ENCODE peak calls at places on chromosomes 2 and 18, in eight cellular contexts. Y is ovary, S is lower lobe of right lung, I is cardiac muscle cell, B is tibial nerve, E is GM12864, U is uterus, L is epithelial cell of proximal tubule. X is an unnamed sample.

GRCh38 chr2:217866457-217866856 is 136.3 kb downstream of the TNS1 start:
- DNase-seq in L (no peak), I (no peak), U (no peak), B (no peak), S (no peak), Y (no peak), E (no peak), X (no peak)

GRCh38 chr18:596288-596881 is 403 bp upstream of the CLUL1 start:
- DNase-seq in B (no peak), Y (peak; percentile 34), E (peak; percentile 21), S (no peak), U (no peak), I (peak; percentile 42), L (no peak), X (peak; percentile 27)

GRCh38 chr2:96389728-96390127 is 54.2 kb downstream of the NCAPH start:
- DNase-seq in E (no peak), I (no peak), L (no peak), S (no peak), U (no peak), B (no peak), Y (no peak), X (no peak)

GRCh38 chr2:203671876-203672275 is 34.6 kb upstream of the CD28 start:
- DNase-seq in Y (no peak), E (no peak), B (no peak), I (no peak), L (no peak), U (no peak), S (no peak), X (no peak)

GRCh38 chr18:79904357-79905147 is 46.9 kb downstream of the SLC66A2 start:
- DNase-seq in I (no peak), L (no peak), S (peak; percentile 47), B (no peak), Y (no peak), E (no peak), U (no peak), X (no peak)

GRCh38 chr18:75208055-75208835 is 694 bp downstream of the PTGR3 start:
- DNase-seq in S (peak; percentile 72), B (peak; percentile 26), E (no peak), U (peak; percentile 45), Y (peak; percentile 66), I (peak; percentile 67), L (no peak), X (no peak)

GRCh38 chr2:24708537-24709152 is 84.5 kb downstream of the PTRHD1 start:
- DNase-seq in E (no peak), Y (no peak), U (no peak), L (no peak), B (no peak), I (peak; percentile 53), S (no peak), X (no peak)

GRCh38 chr2:211351998-211352397 is 795.6 kb downstream of the CPS1 start:
- DNase-seq in S (no peak), I (no peak), B (no peak), L (no peak), Y (no peak), U (no peak), E (no peak), X (peak; percentile 53)

GRCh38 chr2:173410579-173410978 is 55.9 kb downstream of the CDCA7 start:
- DNase-seq in E (no peak), L (no peak), B (no peak), S (no peak), Y (no peak), U (no peak), I (no peak), X (no peak)

GRCh38 chr2:149027602-149028250 is 10.8 kb upstream of the LYPD6B start:
- DNase-seq in L (no peak), B (no peak), E (no peak), I (no peak), U (no peak), Y (no peak), S (no peak), X (peak; percentile 52)

GRCh38 chr2:58449286-58450010 is 208.3 kb upstream of the FANCL start:
- DNase-seq in Y (no peak), U (no peak), B (no peak), L (no peak), I (no peak), E (peak; percentile 7), S (no peak), X (no peak)

GRCh38 chr2:213246665-213247281 is 37.5 kb upstream of the SPAG16 start:
- DNase-seq in U (no peak), E (no peak), S (no peak), Y (peak; percentile 46), B (no peak), L (no peak), I (peak; percentile 73), X (no peak)

GRCh38 chr2:215022418-215022817 is 116.0 kb downstream of the ABCA12 start:
- DNase-seq in U (no peak), L (peak; percentile 16), S (no peak), E (no peak), Y (no peak), I (peak; percentile 11), B (no peak), X (no peak)

GRCh38 chr18:78984941-78985784 is 5.5 kb downstream of the SALL3 start:
- DNase-seq in S (no peak), I (peak; percentile 51), U (no peak), E (no peak), Y (no peak), B (no peak), L (no peak), X (peak; percentile 86)

GRCh38 chr2:27736031-27736889 is 35.3 kb upstream of the MRPL33 start:
- DNase-seq in Y (no peak), L (no peak), U (no peak), I (peak; percentile 26), B (no peak), S (no peak), E (no peak), X (no peak)

GRCh38 chr2:25654801-25655200 is 18.6 kb downstream of the DTNB start:
- DNase-seq in I (no peak), S (no peak), E (no peak), U (no peak), L (no peak), B (no peak), Y (no peak), X (no peak)

GRCh38 chr2:60544059-60544458 is 9.4 kb downstream of the BCL11A start:
- DNase-seq in Y (no peak), I (no peak), B (no peak), U (no peak), L (no peak), E (no peak), S (no peak), X (no peak)

GRCh38 chr18:57845468-57846103 is 42.5 kb upstream of the ATP8B1 start:
- DNase-seq in L (no peak), B (no peak), S (no peak), U (no peak), E (no peak), Y (no peak), I (peak; percentile 55), X (no peak)

GRCh38 chr2:150610670-150611279 is 123.3 kb upstream of the RND3 start:
- DNase-seq in S (no peak), L (no peak), I (peak; percentile 52), Y (no peak), U (no peak), B (no peak), E (no peak), X (peak; percentile 30)

GRCh38 chr2:160157861-160158813 is 41.9 kb downstream of the ITGB6 start:
- DNase-seq in B (no peak), L (peak; percentile 37), E (no peak), U (no peak), S (no peak), I (peak; percentile 84), Y (no peak), X (no peak)

DNA sequence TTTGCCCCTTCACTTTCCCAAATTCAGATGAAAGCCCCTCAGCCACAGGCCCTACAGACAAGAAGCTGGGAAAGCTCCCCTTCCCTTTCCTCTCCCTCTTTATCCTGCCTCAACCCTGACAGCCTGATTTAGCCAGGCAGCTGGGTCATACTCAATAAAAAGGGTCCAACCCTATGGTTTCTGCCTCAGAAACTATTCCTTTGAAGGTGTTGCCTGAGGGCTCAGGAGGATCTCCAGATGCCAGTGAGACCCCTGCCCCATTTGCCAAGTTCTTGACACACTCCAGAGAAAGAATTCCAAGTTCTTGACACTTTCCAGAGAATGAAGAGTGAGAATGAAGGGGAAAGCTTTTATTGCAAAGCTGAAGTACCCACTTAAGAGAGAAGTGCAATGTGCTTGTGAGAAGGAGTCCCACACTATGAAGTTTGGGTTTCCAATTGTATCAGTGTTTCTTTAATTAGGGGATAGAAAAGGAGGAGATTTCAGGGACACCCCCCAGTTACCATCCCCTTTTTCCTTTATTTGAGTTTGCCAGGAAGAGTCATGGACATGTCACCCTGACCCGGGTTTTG is 576.2 kb downstream of the METTL4 start:
- DNase-seq in U (no peak), S (no peak), Y (no peak), L (no peak), E (no peak), B (no peak), I (no peak), X (no peak)
- TF ChIP-seq CTCF in U (no peak), S (no peak), Y (no peak), L (no peak), E (no peak), B (no peak), I (no peak), X (no peak)

GRCh38 chr18:10247402-10248117 is 206.9 kb upstream of the APCDD1 start:
- DNase-seq in S (no peak), Y (peak; percentile 57), I (peak; percentile 65), U (no peak), L (no peak), B (no peak), E (no peak), X (no peak)
- H3K4me3 ChIP-seq in S (no peak overlapping the region), Y (no peak overlapping the region), I (no peak overlapping the region), U (no peak overlapping the region), L (no peak overlapping the region), B (no peak overlapping the region), E (no peak overlapping the region), X (no peak overlapping the region)

GRCh38 chr18:51029694-51030536 is at the start of gene SMAD4:
- DNase-seq in Y (peak; percentile 98), B (peak; percentile 95), I (peak; percentile 97), E (peak; percentile 82), L (no peak), U (peak; percentile 96), S (peak; percentile 96), X (peak; percentile 85)

GRCh38 chr18:51025512-51025911 is 4.5 kb upstream of the SMAD4 start:
- DNase-seq in U (no peak), B (no peak), L (no peak), S (no peak), E (no peak), I (no peak), Y (no peak), X (no peak)

GRCh38 chr18:51029378-51029693 is 677 bp upstream of the SMAD4 start:
- DNase-seq in Y (no peak), U (no peak), E (no peak), S (no peak), I (no peak), L (no peak), B (no peak), X (no peak)

GRCh38 chr18:51030537-51031258 is 685 bp downstream of the SMAD4 start:
- DNase-seq in B (peak; percentile 39), S (peak; percentile 84), U (peak; percentile 67), I (peak; percentile 70), Y (peak; percentile 81), L (no peak), E (no peak), X (peak; percentile 76)

GRCh38 chr18:51028201-51028805 is 1.7 kb upstream of the SMAD4 start:
- DNase-seq in L (no peak), Y (no peak), U (no peak), B (no peak), S (no peak), E (peak; percentile 19), I (peak; percentile 22), X (no peak)
- TF ChIP-seq CTCF in L (no peak), Y (no peak), U (no peak), B (no peak), S (no peak), E (no peak), I (no peak), X (no peak)

GRCh38 chr2:10028988-10029874 is 14.1 kb upstream of the KLF11 start:
- DNase-seq in B (no peak), U (no peak), L (no peak), Y (no peak), S (peak; percentile 88), E (no peak), I (no peak), X (no peak)
- H3K4me3 ChIP-seq in B (no peak overlapping the region), U (no peak overlapping the region), L (no peak overlapping the region), Y (no peak overlapping the region), S (peak overlapping the region; percentile 35), E (no peak overlapping the region), I (no peak overlapping the region), X (no peak overlapping the region)